ENCODE peak calls at places on chromosomes 7 and 10, in nine cellular contexts. F is thoracic aorta, E is fibroblast of lung, A is body of pancreas, V is cardiac fibroblast, J is MM.1S, T is right lobe of liver, S is Calu3, G is coronary artery. O is an unnamed sample.

GRCh38 chr7:78634073-78634472 is 819.4 kb downstream of the MAGI2 start:
- DNase-seq in A (no peak), T (no peak), E (no peak), G (no peak), S (peak; percentile 9), V (no peak), F (no peak), J (no peak), O (no peak)

GRCh38 chr10:30436200-30436599 is 2.2 kb downstream of the MAP3K8 start:
- DNase-seq in V (peak; percentile 84), G (no peak), J (peak; percentile 63), A (peak; percentile 12), F (no peak), S (no peak), E (peak; percentile 55), T (no peak), O (no peak)

GRCh38 chr10:121664671-121665070 is 66.4 kb upstream of the FGFR2 start:
- DNase-seq in E (no peak), F (no peak), A (no peak), V (no peak), J (no peak), T (no peak), G (no peak), S (no peak), O (no peak)

GRCh38 chr7:151518105-151518780 is 1.5 kb downstream of the RHEB start:
- DNase-seq in S (peak; percentile 43), E (peak; percentile 56), T (peak; percentile 89), J (peak; percentile 54), A (peak; percentile 60), F (no peak), G (peak; percentile 80), V (peak; percentile 56), O (no peak)

GRCh38 chr7:112206238-112207105 is at the start of the genes DOCK4 and ZNF277:
- DNase-seq in E (peak; percentile 99), J (peak; percentile 100), V (peak; percentile 99), G (peak; percentile 99), A (peak; percentile 99), S (peak; percentile 97), T (peak; percentile 100), F (peak; percentile 97), O (peak; percentile 95)

GRCh38 chr7:108014200-108014599 is 11.2 kb upstream of the LAMB1 start:
- DNase-seq in A (no peak), J (no peak), F (no peak), G (no peak), E (no peak), S (no peak), T (no peak), V (peak; percentile 70), O (no peak)

GRCh38 chr7:149853157-149853556 is 15.0 kb downstream of the ZNF862 start:
- DNase-seq in T (peak; percentile 13), G (no peak), F (no peak), J (no peak), V (peak; percentile 14), S (no peak), A (no peak), E (no peak), O (no peak)

GRCh38 chr7:47819054-47819920 is 129.0 kb downstream of the PKD1L1 start:
- DNase-seq in V (peak; percentile 89), G (no peak), J (peak; percentile 76), T (peak; percentile 65), A (peak; percentile 80), E (peak; percentile 88), S (peak; percentile 90), F (no peak), O (peak; percentile 69)

GRCh38 chr7:152511736-152512135 is 75.9 kb upstream of the KMT2C start:
- DNase-seq in G (no peak), V (no peak), E (no peak), A (no peak), F (no peak), J (no peak), S (no peak), T (no peak), O (no peak)

GRCh38 chr7:122515404-122515803 is 183.5 kb downstream of the RNF133 start:
- DNase-seq in E (no peak), A (peak; percentile 54), S (peak; percentile 2), G (no peak), J (peak; percentile 61), T (peak; percentile 87), F (no peak), V (no peak), O (no peak)

GRCh38 chr10:501596-501995 is 187.9 kb downstream of the DIP2C start:
- DNase-seq in F (no peak), S (peak; percentile 55), V (peak; percentile 19), J (peak; percentile 2), A (peak; percentile 60), T (no peak), G (no peak), E (peak; percentile 42), O (no peak)

GRCh38 chr10:20115929-20116328 is 299.7 kb downstream of the PLXDC2 start:
- DNase-seq in T (no peak), S (no peak), J (no peak), E (no peak), A (no peak), F (no peak), V (no peak), G (no peak), O (no peak)

GRCh38 chr7:26369519-26370385 is 78.1 kb downstream of the SNX10 start:
- DNase-seq in G (no peak), F (no peak), A (peak; percentile 36), S (peak; percentile 77), V (peak; percentile 64), J (peak; percentile 52), E (peak; percentile 60), T (no peak), O (peak; percentile 26)

GRCh38 chr7:122762071-122762470 is 59.3 kb upstream of the RNF148 start:
- DNase-seq in V (no peak), S (no peak), T (no peak), G (no peak), E (peak; percentile 25), J (no peak), A (no peak), F (no peak), O (no peak)

GRCh38 chr10:46543379-46544014 is 13.0 kb downstream of the GPRIN2 start:
- DNase-seq in A (no peak), G (no peak), S (peak; percentile 10), T (peak; percentile 45), V (no peak), E (no peak), J (no peak), F (peak; percentile 1), O (no peak)

GRCh38 chr10:1552881-1553595 is 184.3 kb downstream of the ADARB2 start:
- DNase-seq in J (no peak), F (no peak), A (no peak), G (no peak), T (no peak), E (no peak), S (no peak), V (no peak), O (no peak)

GRCh38 chr7:34931739-34932138 is 105.5 kb downstream of the DPY19L1 start:
- DNase-seq in E (no peak), J (no peak), F (no peak), V (no peak), S (no peak), A (no peak), T (no peak), G (no peak), O (no peak)

GRCh38 chr7:34928560-34928959 is 108.7 kb downstream of the DPY19L1 start:
- DNase-seq in E (no peak), A (no peak), G (no peak), J (peak; percentile 27), S (no peak), F (no peak), V (no peak), T (no peak), O (no peak)

GRCh38 chr7:34928052-34928451 is 109.2 kb downstream of the DPY19L1 start:
- DNase-seq in F (no peak), T (no peak), J (peak; percentile 89), A (peak; percentile 55), G (no peak), V (peak; percentile 34), S (peak; percentile 91), E (peak; percentile 12), O (no peak)
- TF ChIP-seq CTCF in F (no peak), T (no peak), J (peak; percentile 83), A (no peak), G (no peak), V (peak; percentile 44), S (peak; percentile 91), E (peak; percentile 23), O (peak; percentile 43)

DNA sequence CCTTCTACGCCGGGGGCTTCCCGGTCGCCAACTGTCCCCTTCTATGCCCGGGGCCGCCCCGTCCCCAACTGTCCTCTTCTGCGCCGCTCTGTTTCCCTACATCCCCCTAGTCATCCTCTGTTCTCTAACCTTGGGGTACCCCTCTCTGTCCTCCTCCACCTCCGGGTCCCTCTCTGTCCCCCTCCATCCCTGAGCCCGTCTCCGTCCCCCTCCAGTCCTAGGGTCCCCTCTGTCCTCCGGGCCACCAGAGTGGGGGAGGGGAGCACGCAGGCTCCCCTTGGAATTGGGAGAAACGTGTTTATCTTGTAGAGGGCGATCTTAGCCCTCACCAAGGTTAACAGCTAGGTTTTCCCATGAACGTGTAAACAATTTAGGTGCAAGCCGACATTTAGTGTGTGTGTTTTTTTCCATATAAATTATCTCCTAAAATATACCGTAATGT is 861 bp upstream of the KLF6 start:
- DNase-seq in E (peak; percentile 68), A (no peak), G (peak; percentile 79), T (peak; percentile 78), F (no peak), J (peak; percentile 47), S (peak; percentile 55), V (peak; percentile 67), O (peak; percentile 44)
- TF ChIP-seq CTCF in E (no peak), A (peak; percentile 5), G (no peak), T (no peak), F (no peak), J (no peak), S (no peak), V (no peak), O (no peak)

GRCh38 chr7:115352375-115352774 is 430.5 kb downstream of the MDFIC start:
- DNase-seq in S (no peak), E (peak; percentile 64), A (no peak), T (no peak), G (no peak), J (no peak), F (no peak), V (peak; percentile 70), O (no peak)
- TF ChIP-seq CTCF in S (no peak), E (no peak), A (no peak), T (no peak), G (no peak), J (no peak), F (no peak), V (no peak), O (no peak)

GRCh38 chr7:125057974-125058373 is 128.3 kb upstream of the POT1 start:
- DNase-seq in G (no peak), E (no peak), J (no peak), S (no peak), T (no peak), A (no peak), F (no peak), V (no peak), O (no peak)

GRCh38 chr7:125061776-125062397 is 132.3 kb upstream of the POT1 start:
- DNase-seq in S (no peak), J (no peak), V (peak; percentile 70), G (no peak), T (no peak), F (no peak), A (no peak), E (peak; percentile 44), O (peak; percentile 10)

GRCh38 chr7:125055376-125055775 is 125.8 kb upstream of the POT1 start:
- DNase-seq in S (no peak), E (no peak), J (no peak), A (no peak), G (no peak), F (no peak), T (no peak), V (no peak), O (no peak)

GRCh38 chr7:125065546-125065945 is 135.9 kb upstream of the POT1 start:
- DNase-seq in V (no peak), S (no peak), G (no peak), F (no peak), E (no peak), T (no peak), A (no peak), J (no peak), O (no peak)

GRCh38 chr7:125059861-125060456 is 130.3 kb upstream of the POT1 start:
- DNase-seq in T (no peak), J (peak; percentile 56), F (no peak), A (no peak), E (peak; percentile 39), S (no peak), V (peak; percentile 44), G (no peak), O (no peak)
- TF ChIP-seq CTCF in T (peak; percentile 3), J (peak; percentile 63), F (peak; percentile 13), A (peak; percentile 60), E (no peak), S (peak; percentile 23), V (peak; percentile 33), G (no peak), O (peak; percentile 29)